ENCODE peak calls at places on chromosome 12, in nine cellular contexts. U is uterus; K is GM23338; N is left lung; J is fibroblast of lung; H is tibial artery; D is thoracic aorta; Q is CD8-positive, alpha-beta T cell; T is ovary. R is an unnamed sample.
A peak's percentile ranks its signal among the peaks of the same experiment; 100 is the strongest.

GRCh38 chr12:42090899-42091298 is 53.8 kb downstream of the GXYLT1 start:
- DNase-seq in U (no peak), K (peak; percentile 8), N (no peak), J (peak; percentile 90), H (no peak), D (no peak), Q (no peak), T (no peak), R (peak; percentile 37)

GRCh38 chr12:96617178-96617577 is 127.8 kb downstream of the CFAP54 start:
- DNase-seq in U (no peak), K (peak; percentile 47), N (no peak), J (no peak), H (no peak), D (no peak), Q (no peak), T (no peak), R (no peak)

GRCh38 chr12:76883826-76884225 is 5.0 kb upstream of the CSRP2 start:
- DNase-seq in U (peak; percentile 26), K (no peak), N (peak; percentile 36), J (peak; percentile 77), H (no peak), D (no peak), Q (no peak), T (no peak), R (no peak)

GRCh38 chr12:27779416-27779815 is 617 bp upstream of the KLHL42 start:
- DNase-seq in U (peak; percentile 29), K (peak; percentile 41), N (no peak), J (peak; percentile 18), H (peak; percentile 31), D (no peak), Q (no peak), T (peak; percentile 40), R (no peak)

GRCh38 chr12:88420460-88420859 is 159.8 kb downstream of the KITLG start:
- DNase-seq in U (no peak), K (no peak), N (no peak), J (peak; percentile 90), H (no peak), D (no peak), Q (no peak), T (no peak), R (peak; percentile 39)

GRCh38 chr12:104006929-104007328 is 41.3 kb downstream of the TDG start:
- DNase-seq in U (no peak), K (no peak), N (no peak), J (peak; percentile 86), H (no peak), D (no peak), Q (no peak), T (no peak), R (peak; percentile 37)

GRCh38 chr12:114746297-114747074 is 62.5 kb upstream of the TBX3 start:
- DNase-seq in U (peak; percentile 26), K (no peak), N (no peak), J (no peak), H (no peak), D (no peak), Q (no peak), T (peak; percentile 45), R (no peak)

GRCh38 chr12:26195641-26196423 is 459 bp downstream of the SSPN start:
- DNase-seq in U (peak; percentile 56), K (peak; percentile 65), N (peak; percentile 47), J (peak; percentile 62), H (peak; percentile 51), D (peak; percentile 8), Q (no peak), T (peak; percentile 65), R (no peak)

GRCh38 chr12:99765469-99766114 is 118.0 kb downstream of the GARIN6 start:
- DNase-seq in U (no peak), K (no peak), N (no peak), J (no peak), H (no peak), D (no peak), Q (no peak), T (no peak), R (no peak)

GRCh38 chr12:66036317-66036716 is 94.2 kb downstream of the LLPH start:
- DNase-seq in U (peak; percentile 27), K (no peak), N (no peak), J (peak; percentile 99), H (peak; percentile 22), D (peak; percentile 17), Q (no peak), T (peak; percentile 20), R (peak; percentile 89)

GRCh38 chr12:21912318-21912717 is 28.9 kb downstream of the ABCC9 start:
- DNase-seq in U (no peak), K (no peak), N (no peak), J (peak; percentile 45), H (no peak), D (no peak), Q (no peak), T (no peak), R (no peak)

GRCh38 chr12:14399871-14400270 is 34.4 kb downstream of the ATF7IP start:
- DNase-seq in U (no peak), K (no peak), N (no peak), J (peak; percentile 87), H (no peak), D (no peak), Q (no peak), T (no peak), R (peak; percentile 55)

GRCh38 chr12:76685246-76685678 is 78.7 kb upstream of the ZDHHC17 start:
- DNase-seq in U (peak; percentile 32), K (peak; percentile 46), N (no peak), J (peak; percentile 40), H (no peak), D (no peak), Q (no peak), T (peak; percentile 13), R (no peak)

GRCh38 chr12:94172973-94173372 is 24.6 kb downstream of the PLXNC1 start:
- DNase-seq in U (no peak), K (no peak), N (peak; percentile 56), J (peak; percentile 91), H (peak; percentile 29), D (no peak), Q (no peak), T (no peak), R (peak; percentile 23)

GRCh38 chr12:2652011-2652400 is 142.8 kb upstream of the FKBP4 start:
- DNase-seq in U (no peak), K (no peak), N (no peak), J (no peak), H (peak; percentile 7), D (no peak), Q (no peak), T (no peak), R (no peak)
- H3K4me3 ChIP-seq in U (no peak overlapping the region), K (no peak overlapping the region), N (no peak overlapping the region), J (no peak overlapping the region), H (no peak overlapping the region), D (no peak overlapping the region), Q (no peak overlapping the region), T (no peak overlapping the region), R (no peak overlapping the region)

GRCh38 chr12:64177001-64177400 is 45.1 kb downstream of the KICS2 start:
- DNase-seq in U (no peak), K (no peak), N (no peak), J (no peak), H (no peak), D (no peak), Q (no peak), T (no peak), R (no peak)

GRCh38 chr12:64180951-64181350 is 41.1 kb downstream of the KICS2 start:
- DNase-seq in U (no peak), K (no peak), N (no peak), J (peak; percentile 80), H (no peak), D (peak; percentile 19), Q (no peak), T (no peak), R (no peak)

GRCh38 chr12:64178122-64178521 is 44.0 kb downstream of the KICS2 start:
- DNase-seq in U (no peak), K (no peak), N (no peak), J (peak; percentile 95), H (no peak), D (no peak), Q (no peak), T (no peak), R (no peak)

GRCh38 chr12:64184216-64184615 is 37.9 kb downstream of the KICS2 start:
- DNase-seq in U (no peak), K (no peak), N (no peak), J (no peak), H (no peak), D (no peak), Q (no peak), T (no peak), R (no peak)

GRCh38 chr12:64181504-64182291 is 40.4 kb downstream of the KICS2 start:
- DNase-seq in U (peak; percentile 45), K (peak; percentile 42), N (no peak), J (peak; percentile 99), H (peak; percentile 52), D (peak; percentile 52), Q (no peak), T (peak; percentile 44), R (peak; percentile 98)
- TF ChIP-seq CTCF in U (peak; percentile 72), K (peak; percentile 62), N (peak; percentile 57), J (peak; percentile 62), H (peak; percentile 59), D (peak; percentile 46), Q (no peak), T (peak; percentile 72), R (peak; percentile 48)

DNA sequence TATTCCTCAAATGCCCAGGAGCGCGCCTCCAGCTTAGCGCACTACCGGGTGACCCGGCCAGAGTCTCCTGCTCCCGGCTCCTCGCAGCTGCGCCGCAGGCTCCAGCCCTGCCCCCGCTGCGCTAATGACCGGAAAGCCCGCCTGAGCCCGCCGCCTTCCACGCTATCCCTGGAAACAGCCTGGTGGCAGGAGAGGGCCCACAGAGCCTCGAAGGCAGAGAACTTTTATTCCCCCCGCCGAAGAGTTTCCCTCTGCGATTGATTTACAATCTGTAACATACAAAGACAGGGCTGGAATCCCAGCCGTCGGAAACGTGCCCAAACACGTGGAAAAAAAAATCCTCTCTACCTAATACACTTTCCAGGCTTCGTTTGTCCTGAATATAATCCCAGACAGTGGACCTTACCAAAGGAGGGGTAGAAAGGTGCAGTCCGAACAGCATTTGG is 1.5 kb downstream of the COL2A1 start:
- DNase-seq in U (peak; percentile 59), K (peak; percentile 66), N (no peak), J (peak; percentile 37), H (no peak), D (no peak), Q (no peak), T (peak; percentile 59), R (no peak)
- H3K27me3 ChIP-seq in U (peaks cover 11% of the 10 kb centered on the region), K (peaks cover 100% of the 10 kb centered on the region), N (peaks cover 100% of the 10 kb centered on the region), J (peaks cover 70% of the 10 kb centered on the region), H (peaks cover 81% of the 10 kb centered on the region), D (peaks cover 19% of the 10 kb centered on the region), Q (peaks cover 52% of the 10 kb centered on the region), T (peaks cover 3% of the 10 kb centered on the region), R (peaks cover 72% of the 10 kb centered on the region)

DNA sequence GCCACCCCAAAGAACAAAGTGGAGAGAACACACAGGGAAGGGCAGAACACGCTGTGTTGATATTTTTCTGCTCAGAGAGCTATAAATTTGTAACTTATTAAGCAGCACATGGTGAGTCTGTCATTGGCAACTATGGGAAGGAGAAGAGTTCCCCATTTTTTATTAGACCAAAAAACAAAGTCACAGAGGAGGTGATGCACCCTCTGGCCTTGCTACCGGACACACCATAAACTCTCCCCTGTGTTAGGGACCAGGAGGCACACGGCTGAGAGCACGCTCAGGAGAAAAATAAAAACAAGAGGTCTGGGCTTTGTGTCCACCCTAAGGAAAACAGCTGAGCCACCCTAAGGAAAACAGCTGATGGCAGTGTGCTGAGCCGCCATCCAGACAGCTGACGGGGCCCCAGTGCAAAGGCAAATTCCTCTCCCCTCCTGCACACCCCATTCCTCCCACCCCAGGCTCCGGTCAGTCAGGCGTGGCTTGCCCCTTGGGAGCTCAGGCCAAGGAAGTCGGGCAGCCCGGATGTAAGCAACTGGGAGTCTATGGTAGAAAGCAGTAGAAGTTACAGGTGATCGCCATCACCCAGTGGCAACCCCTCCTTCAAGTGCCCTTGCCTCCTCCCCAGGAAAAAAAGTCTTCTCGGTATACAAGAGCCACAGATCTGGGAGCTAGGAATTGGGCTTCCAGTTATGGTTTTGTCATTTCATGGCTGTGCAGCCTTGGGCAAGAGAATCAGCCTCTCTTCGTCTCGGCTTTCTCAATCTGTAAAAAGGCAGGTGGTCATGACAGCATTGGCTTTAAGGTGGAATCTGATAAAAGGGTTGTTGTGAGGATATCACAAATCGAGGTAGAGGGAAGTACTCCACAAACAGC is 2.4 kb downstream of the PXN start:
- DNase-seq in U (no peak), K (no peak), N (no peak), J (no peak), H (no peak), D (no peak), Q (no peak), T (no peak), R (no peak)
- H3K4me3 ChIP-seq in U (peak overlapping the region; percentile 100), K (peak overlapping the region; percentile 87), N (no peak overlapping the region), J (peak overlapping the region; percentile 92), H (peak overlapping the region; percentile 100), D (peak overlapping the region; percentile 96), Q (peak overlapping the region; percentile 77), T (peak overlapping the region; percentile 14), R (peak overlapping the region; percentile 92)